ENCODE peak calls at places on chromosomes 12 and 14, in eight cellular contexts. One of them, this sample, is unnamed.

GRCh38 chr14:94612580-94613554 is 676 bp downstream of the SERPINA3 start:
- DNase-seq in stimulated activated CD4-positive, alpha-beta T cell treated with anti-CD3 and anti-CD28 coated beads, Interleukin-4, amount 100 ng/mL, for 4 hours: no peak
- DNase-seq in tibial artery: peak; percentile 31
- DNase-seq in NCI-H1436: no peak
- DNase-seq in endothelial cell: no peak
- DNase-seq in DND-41: no peak
- DNase-seq in T-helper 9 cell: no peak
- DNase-seq in activated T-cell treated with anti-CD3 and anti-CD28 coated beads, Interleukin-2, amount 50 U/mL, for 72 hours: no peak
- DNase-seq in this sample: no peak

GRCh38 chr14:33480589-33481184 is 470.2 kb downstream of the EGLN3 start:
- DNase-seq in stimulated activated CD4-positive, alpha-beta T cell treated with anti-CD3 and anti-CD28 coated beads, Interleukin-4, amount 100 ng/mL, for 4 hours: no peak
- DNase-seq in tibial artery: no peak
- DNase-seq in NCI-H1436: no peak
- DNase-seq in endothelial cell: no peak
- DNase-seq in DND-41: no peak
- DNase-seq in T-helper 9 cell: no peak
- DNase-seq in activated T-cell treated with anti-CD3 and anti-CD28 coated beads, Interleukin-2, amount 50 U/mL, for 72 hours: no peak
- DNase-seq in this sample: no peak

GRCh38 chr14:92717571-92718042 is 30.8 kb downstream of the LGMN start:
- DNase-seq in stimulated activated CD4-positive, alpha-beta T cell treated with anti-CD3 and anti-CD28 coated beads, Interleukin-4, amount 100 ng/mL, for 4 hours: no peak
- DNase-seq in tibial artery: no peak
- DNase-seq in NCI-H1436: no peak
- DNase-seq in endothelial cell: no peak
- DNase-seq in DND-41: no peak
- DNase-seq in T-helper 9 cell: no peak
- DNase-seq in activated T-cell treated with anti-CD3 and anti-CD28 coated beads, Interleukin-2, amount 50 U/mL, for 72 hours: peak; percentile 32
- DNase-seq in this sample: no peak

GRCh38 chr14:93303659-93304058 is 29.2 kb downstream of the BTBD7 start:
- DNase-seq in stimulated activated CD4-positive, alpha-beta T cell treated with anti-CD3 and anti-CD28 coated beads, Interleukin-4, amount 100 ng/mL, for 4 hours: no peak
- DNase-seq in tibial artery: no peak
- DNase-seq in NCI-H1436: no peak
- DNase-seq in endothelial cell: no peak
- DNase-seq in DND-41: no peak
- DNase-seq in T-helper 9 cell: no peak
- DNase-seq in activated T-cell treated with anti-CD3 and anti-CD28 coated beads, Interleukin-2, amount 50 U/mL, for 72 hours: no peak
- DNase-seq in this sample: no peak

GRCh38 chr14:54566410-54567223 is at the start of gene SAMD4A:
- DNase-seq in stimulated activated CD4-positive, alpha-beta T cell treated with anti-CD3 and anti-CD28 coated beads, Interleukin-4, amount 100 ng/mL, for 4 hours: peak; percentile 74
- DNase-seq in tibial artery: peak; percentile 85
- DNase-seq in NCI-H1436: no peak
- DNase-seq in endothelial cell: peak; percentile 66
- DNase-seq in DND-41: peak; percentile 77
- DNase-seq in T-helper 9 cell: peak; percentile 51
- DNase-seq in activated T-cell treated with anti-CD3 and anti-CD28 coated beads, Interleukin-2, amount 50 U/mL, for 72 hours: peak; percentile 70
- DNase-seq in this sample: peak; percentile 49

GRCh38 chr14:51139221-51139681 is 44.3 kb upstream of the TRIM9 start:
- DNase-seq in stimulated activated CD4-positive, alpha-beta T cell treated with anti-CD3 and anti-CD28 coated beads, Interleukin-4, amount 100 ng/mL, for 4 hours: no peak
- DNase-seq in tibial artery: no peak
- DNase-seq in NCI-H1436: no peak
- DNase-seq in endothelial cell: no peak
- DNase-seq in DND-41: no peak
- DNase-seq in T-helper 9 cell: no peak
- DNase-seq in activated T-cell treated with anti-CD3 and anti-CD28 coated beads, Interleukin-2, amount 50 U/mL, for 72 hours: no peak
- DNase-seq in this sample: no peak

GRCh38 chr12:122393822-122394221 is 28.6 kb downstream of the CLIP1 start:
- DNase-seq in stimulated activated CD4-positive, alpha-beta T cell treated with anti-CD3 and anti-CD28 coated beads, Interleukin-4, amount 100 ng/mL, for 4 hours: no peak
- DNase-seq in tibial artery: no peak
- DNase-seq in NCI-H1436: no peak
- DNase-seq in endothelial cell: no peak
- DNase-seq in DND-41: no peak
- DNase-seq in T-helper 9 cell: no peak
- DNase-seq in activated T-cell treated with anti-CD3 and anti-CD28 coated beads, Interleukin-2, amount 50 U/mL, for 72 hours: no peak
- DNase-seq in this sample: no peak

GRCh38 chr12:94839347-94839746 is 164.2 kb downstream of the NDUFA12 start:
- DNase-seq in stimulated activated CD4-positive, alpha-beta T cell treated with anti-CD3 and anti-CD28 coated beads, Interleukin-4, amount 100 ng/mL, for 4 hours: no peak
- DNase-seq in tibial artery: no peak
- DNase-seq in NCI-H1436: no peak
- DNase-seq in endothelial cell: no peak
- DNase-seq in DND-41: no peak
- DNase-seq in T-helper 9 cell: no peak
- DNase-seq in activated T-cell treated with anti-CD3 and anti-CD28 coated beads, Interleukin-2, amount 50 U/mL, for 72 hours: no peak
- DNase-seq in this sample: no peak

GRCh38 chr12:66965613-66966012 is 286.7 kb upstream of the GRIP1 start:
- DNase-seq in stimulated activated CD4-positive, alpha-beta T cell treated with anti-CD3 and anti-CD28 coated beads, Interleukin-4, amount 100 ng/mL, for 4 hours: no peak
- DNase-seq in tibial artery: no peak
- DNase-seq in NCI-H1436: no peak
- DNase-seq in endothelial cell: no peak
- DNase-seq in DND-41: no peak
- DNase-seq in T-helper 9 cell: no peak
- DNase-seq in activated T-cell treated with anti-CD3 and anti-CD28 coated beads, Interleukin-2, amount 50 U/mL, for 72 hours: no peak
- DNase-seq in this sample: no peak